ENCODE peak calls at places on chromosomes 2 and 18, in four cellular contexts. K is K562, Q is GM12878, F is GM12891. S is an unnamed sample.

GRCh38 chr2:120974950-120975349 is 239.3 kb downstream of the GLI2 start:
- DNase-seq in K (no peak), Q (no peak), F (no peak), S (no peak)

GRCh38 chr18:72107647-72108046 is 436.5 kb downstream of the CBLN2 start:
- DNase-seq in K (no peak), Q (no peak), F (no peak), S (no peak)

GRCh38 chr2:152405206-152406118 is 70.5 kb downstream of the FMNL2 start:
- DNase-seq in K (no peak), Q (no peak), F (no peak), S (no peak)

GRCh38 chr2:68751397-68752339 is 17.1 kb downstream of the ARHGAP25 start:
- DNase-seq in K (peak; percentile 77), Q (no peak), F (peak; percentile 43), S (peak; percentile 71)

GRCh38 chr2:23940976-23941605 is 828 bp downstream of the UBXN2A start:
- DNase-seq in K (no peak), Q (peak; percentile 51), F (no peak), S (no peak)

GRCh38 chr2:121211251-121211650 is 73.8 kb downstream of the TFCP2L1 start:
- DNase-seq in K (no peak), Q (no peak), F (no peak), S (no peak)

GRCh38 chr2:51981813-51982212 is 949.9 kb upstream of the NRXN1 start:
- DNase-seq in K (no peak), Q (no peak), F (no peak), S (no peak)

GRCh38 chr2:39570130-39570555 is 95.6 kb upstream of the TMEM178A start:
- DNase-seq in K (no peak), Q (no peak), F (no peak), S (no peak)

GRCh38 chr18:27994571-27994970 is 182.4 kb downstream of the CDH2 start:
- DNase-seq in K (no peak), Q (no peak), F (no peak), S (no peak)

GRCh38 chr2:25738383-25739343 is 65.3 kb upstream of the DTNB start:
- DNase-seq in K (no peak), Q (no peak), F (no peak), S (no peak)

GRCh38 chr18:58005885-58006523 is 38.0 kb upstream of the NEDD4L start:
- DNase-seq in K (no peak), Q (no peak), F (no peak), S (no peak)

GRCh38 chr2:75146903-75147332 is 52.4 kb downstream of the TACR1 start:
- DNase-seq in K (no peak), Q (no peak), F (no peak), S (no peak)

GRCh38 chr2:183495079-183495478 is 370.8 kb downstream of the NUP35 start:
- DNase-seq in K (no peak), Q (no peak), F (no peak), S (no peak)

GRCh38 chr2:239609583-239610310 is 208.9 kb upstream of the HDAC4 start:
- DNase-seq in K (no peak), Q (no peak), F (no peak), S (no peak)

GRCh38 chr2:120254178-120254577 is 1.5 kb downstream of the RALB start:
- DNase-seq in K (no peak), Q (no peak), F (no peak), S (no peak)

GRCh38 chr18:78875268-78875997 is 104.2 kb upstream of the SALL3 start:
- DNase-seq in K (peak; percentile 19), Q (no peak), F (peak; percentile 35), S (peak; percentile 76)

GRCh38 chr2:102301867-102302362 is 9.4 kb upstream of the IL1RL1 start:
- DNase-seq in K (no peak), Q (peak; percentile 47), F (no peak), S (peak; percentile 74)

GRCh38 chr2:220356076-220356475 is 728.6 kb downstream of the SLC4A3 start:
- DNase-seq in K (no peak), Q (no peak), F (no peak), S (no peak)

GRCh38 chr2:1455466-1455865 is 42.2 kb downstream of the TPO start:
- DNase-seq in K (no peak), Q (no peak), F (no peak), S (no peak)

GRCh38 chr2:239238381-239238780 is 162.4 kb downstream of the HDAC4 start:
- DNase-seq in K (no peak), Q (no peak), F (no peak), S (no peak)

GRCh38 chr2:12543452-12544220 is 173.1 kb upstream of the TRIB2 start:
- DNase-seq in K (no peak), Q (no peak), F (no peak), S (no peak)

GRCh38 chr2:152402780-152403388 is 67.9 kb downstream of the FMNL2 start:
- DNase-seq in K (no peak), Q (no peak), F (no peak), S (no peak)

GRCh38 chr18:3251963-3252277 is 4.3 kb downstream of the MYL12A start:
- DNase-seq in K (no peak), Q (no peak), F (no peak), S (no peak)

GRCh38 chr2:26281226-26281625 is 36.5 kb downstream of the HADHB start:
- DNase-seq in K (no peak), Q (no peak), F (no peak), S (no peak)

GRCh38 chr2:240296611-240297552 is 138.6 kb upstream of the GPC1 start:
- DNase-seq in K (no peak), Q (no peak), F (no peak), S (no peak)

GRCh38 chr2:102033028-102033749 is 41.4 kb downstream of the IL1R2 start:
- DNase-seq in K (no peak), Q (peak; percentile 53), F (no peak), S (peak; percentile 65)

GRCh38 chr2:150644298-150645067 is 157.0 kb upstream of the RND3 start:
- DNase-seq in K (no peak), Q (no peak), F (no peak), S (no peak)

GRCh38 chr2:4995466-4995865 is 696.7 kb upstream of the SOX11 start:
- DNase-seq in K (no peak), Q (no peak), F (no peak), S (no peak)

GRCh38 chr18:23933407-23933806 is 81.1 kb upstream of the TTC39C start:
- DNase-seq in K (no peak), Q (no peak), F (no peak), S (no peak)

GRCh38 chr18:74281639-74282358 is 10.0 kb downstream of the CYB5A start:
- DNase-seq in K (no peak), Q (no peak), F (no peak), S (no peak)

GRCh38 chr2:174439323-174439722 is 43.8 kb downstream of the SCRN3 start:
- DNase-seq in K (no peak), Q (no peak), F (no peak), S (no peak)

GRCh38 chr2:30947686-30948085 is 140.4 kb upstream of the CAPN13 start:
- DNase-seq in K (no peak), Q (no peak), F (no peak), S (no peak)

GRCh38 chr2:157256621-157257020 is 884 bp upstream of the GALNT5 start:
- DNase-seq in K (no peak), Q (peak; percentile 49), F (no peak), S (no peak)

GRCh38 chr2:205337307-205337706 is 345.0 kb upstream of the NRP2 start:
- DNase-seq in K (no peak), Q (no peak), F (no peak), S (no peak)

GRCh38 chr2:235092854-235093253 is 141.0 kb downstream of the SH3BP4 start:
- DNase-seq in K (no peak), Q (no peak), F (no peak), S (no peak)

GRCh38 chr18:77647472-77647871 is 397.8 kb downstream of the GALR1 start:
- DNase-seq in K (no peak), Q (no peak), F (no peak), S (no peak)

GRCh38 chr18:49976810-49977209 is 163.5 kb upstream of the ACAA2 start:
- DNase-seq in K (no peak), Q (no peak), F (no peak), S (no peak)

GRCh38 chr18:49985246-49985645 is 171.9 kb upstream of the ACAA2 start:
- DNase-seq in K (no peak), Q (no peak), F (no peak), S (no peak)

DNA sequence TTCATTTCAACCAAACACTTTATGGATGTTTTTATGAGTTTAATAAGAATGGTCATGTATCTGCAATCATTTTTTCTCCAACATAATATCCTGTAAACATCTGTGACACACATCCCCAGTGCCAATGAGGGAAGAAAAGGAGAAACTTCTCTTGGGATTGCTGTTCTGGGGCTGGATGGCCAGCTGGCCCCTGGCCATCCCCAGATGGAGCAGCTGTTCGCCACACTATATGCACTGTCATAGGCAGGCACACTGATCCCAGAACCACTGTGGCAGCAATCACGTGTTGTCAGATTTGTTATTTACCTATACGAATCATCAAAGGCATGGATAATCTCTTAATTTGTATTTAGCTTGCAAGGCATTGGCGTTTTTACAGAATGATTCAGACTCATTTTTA is 167.5 kb upstream of the ACAA2 start:
- DNase-seq in K (no peak), Q (no peak), F (no peak), S (no peak)
- TF ChIP-seq SPI1 in K (no peak), Q (no peak), F (no peak), S (no peak)

GRCh38 chr2:8581048-8581561 is 100.8 kb upstream of the ID2 start:
- DNase-seq in K (no peak), Q (no peak), F (no peak), S (no peak)

GRCh38 chr2:8579686-8580085 is 102.2 kb upstream of the ID2 start:
- DNase-seq in K (no peak), Q (no peak), F (no peak), S (no peak)

GRCh38 chr2:8582191-8582849 is 99.5 kb upstream of the ID2 start:
- DNase-seq in K (no peak), Q (no peak), F (no peak), S (no peak)

GRCh38 chr2:8581601-8582041 is 100.2 kb upstream of the ID2 start:
- DNase-seq in K (peak; percentile 41), Q (no peak), F (no peak), S (no peak)

DNA sequence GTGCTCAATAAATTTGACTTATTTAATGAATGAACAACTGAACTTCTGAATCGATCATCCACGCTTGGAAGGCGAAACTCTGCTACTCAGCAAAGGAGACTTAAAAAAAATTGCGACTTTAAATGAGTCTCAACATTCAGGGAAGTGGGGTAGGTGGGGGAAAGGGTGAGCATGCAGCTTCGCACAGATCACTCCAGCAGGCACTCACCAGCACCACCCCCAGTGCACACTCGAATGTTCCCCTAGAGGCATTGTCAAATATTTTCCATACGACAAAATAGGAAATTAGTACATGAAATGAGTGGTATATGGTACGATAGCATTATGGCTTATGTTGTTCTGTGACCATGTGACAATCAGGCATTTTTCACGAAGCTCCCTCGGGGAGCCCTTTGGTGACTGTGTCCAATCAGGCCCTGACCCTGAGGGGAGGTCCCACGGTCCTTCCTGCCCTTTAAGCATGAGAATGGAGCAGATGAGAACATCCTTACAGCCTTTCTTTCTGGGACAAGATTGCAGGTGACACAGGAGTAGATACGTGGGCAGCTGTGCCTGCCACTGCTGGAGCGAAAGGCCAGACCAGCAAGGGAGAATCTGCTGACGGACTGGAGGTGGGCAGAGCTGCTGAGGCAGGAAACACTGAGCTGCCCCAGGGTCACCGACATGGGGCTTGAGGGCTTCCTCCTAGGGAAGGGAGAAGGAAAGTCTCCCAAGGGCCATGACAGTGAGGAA is 101.4 kb upstream of the ID2 start:
- DNase-seq in K (no peak), Q (no peak), F (no peak), S (no peak)
- TF ChIP-seq SPI1 in K (no peak), Q (no peak), F (no peak), S (no peak)

GRCh38 chr2:108988796-108989713 is at the start of gene EDAR:
- DNase-seq in K (no peak), Q (no peak), F (peak; percentile 41), S (no peak)
- TF ChIP-seq SPI1 in K (no peak), Q (no peak), F (no peak), S (no peak)

GRCh38 chr18:25288340-25288955 is 63.5 kb downstream of the ZNF521 start:
- DNase-seq in K (no peak), Q (no peak), F (no peak), S (no peak)
- TF ChIP-seq SPI1 in K (no peak), Q (no peak), F (no peak), S (no peak)